ENCODE peak calls at places on chromosomes 2 and 18, in five cellular contexts. F is CD4-positive, alpha-beta T cell; C is upper lobe of right lung; N is HCT116; U is K562. O is an unnamed sample.

GRCh38 chr2:65669574-65669973 is 237.2 kb upstream of the SPRED2 start:
- DNase-seq in F (no peak), C (no peak), N (no peak), U (no peak), O (no peak)

GRCh38 chr2:7992612-7993596 is 689.0 kb upstream of the ID2 start:
- DNase-seq in F (no peak), C (no peak), N (no peak), U (no peak), O (no peak)

GRCh38 chr2:197204855-197205254 is 105.7 kb downstream of the ANKRD44 start:
- DNase-seq in F (no peak), C (no peak), N (no peak), U (no peak), O (no peak)

GRCh38 chr2:189287982-189288494 is 108.5 kb upstream of the COL5A2 start:
- DNase-seq in F (no peak), C (no peak), N (peak; percentile 34), U (no peak), O (no peak)

GRCh38 chr2:171530378-171530777 is 8.1 kb downstream of the CYBRD1 start:
- DNase-seq in F (no peak), C (no peak), N (no peak), U (no peak), O (no peak)

GRCh38 chr18:6414118-6414722 is 491 bp downstream of the L3MBTL4 start:
- DNase-seq in F (no peak), C (peak; percentile 92), N (no peak), U (no peak), O (no peak)

GRCh38 chr2:19031642-19032041 is 326.8 kb downstream of the OSR1 start:
- DNase-seq in F (no peak), C (no peak), N (no peak), U (no peak), O (no peak)

GRCh38 chr2:53442783-53443182 is 324.8 kb upstream of the CHAC2 start:
- DNase-seq in F (no peak), C (no peak), N (no peak), U (no peak), O (no peak)

GRCh38 chr2:206480620-206481019 is 37.3 kb downstream of the ADAM23 start:
- DNase-seq in F (no peak), C (no peak), N (no peak), U (no peak), O (no peak)

GRCh38 chr2:193808877-193809276 is 1614.1 kb upstream of the TMEFF2 start:
- DNase-seq in F (no peak), C (no peak), N (no peak), U (no peak), O (no peak)

GRCh38 chr2:14632133-14632936 is at the start of gene LRATD1:
- DNase-seq in F (no peak), C (peak; percentile 91), N (no peak), U (peak; percentile 65), O (peak; percentile 25)

GRCh38 chr2:8134105-8134903 is 547.6 kb upstream of the ID2 start:
- DNase-seq in F (no peak), C (no peak), N (no peak), U (no peak), O (no peak)

GRCh38 chr2:127565261-127566138 is 30.0 kb downstream of the MYO7B start:
- DNase-seq in F (no peak), C (no peak), N (no peak), U (no peak), O (no peak)

GRCh38 chr2:127431408-127432023 is 13.3 kb downstream of the PROC start:
- DNase-seq in F (no peak), C (no peak), N (no peak), U (no peak), O (no peak)

GRCh38 chr2:46001741-46002506 is 295.3 kb upstream of the EPAS1 start:
- DNase-seq in F (no peak), C (no peak), N (no peak), U (no peak), O (no peak)

GRCh38 chr18:25351280-25351772 is 640 bp downstream of the ZNF521 start:
- DNase-seq in F (no peak), C (no peak), N (no peak), U (no peak), O (no peak)
- H3K27ac ChIP-seq in F (no peak overlapping the region), C (peak overlapping the region; percentile 80), N (no peak overlapping the region), U (peak overlapping the region; percentile 19), O (peak overlapping the region; percentile 71)

GRCh38 chr2:161321944-161322343 is 13.7 kb downstream of the PSMD14 start:
- DNase-seq in F (no peak), C (no peak), N (no peak), U (no peak), O (no peak)
- TF ChIP-seq CTCF in F (no peak), C (no peak), N (no peak), U (no peak), O (no peak)

GRCh38 chr18:22542400-22542835 is 124.7 kb upstream of the CTAGE1 start:
- DNase-seq in F (no peak), C (peak; percentile 69), N (no peak), U (no peak), O (peak; percentile 77)
- H3K27ac ChIP-seq in F (no peak overlapping the region), C (no peak overlapping the region), N (no peak overlapping the region), U (no peak overlapping the region), O (peak overlapping the region; percentile 65)

GRCh38 chr18:48955528-48956261 is 4.9 kb upstream of the SMAD7 start:
- DNase-seq in F (no peak), C (no peak), N (no peak), U (no peak), O (peak; percentile 96)
- TF ChIP-seq CTCF in F (no peak), C (no peak), N (no peak), U (no peak), O (no peak)

O was measured in ascending aorta.